ENCODE peak calls at places on chromosomes 12 and 14, in four cellular contexts. C, K, Z and S are unnamed samples.

GRCh38 chr12:102232446-102232845 is 34.8 kb upstream of the PMCH start:
- DNase-seq in K (no peak), C (no peak), Z (peak; percentile 36), S (peak; percentile 11)

GRCh38 chr12:21774358-21775129 is at the start of gene KCNJ8:
- DNase-seq in C (peak; percentile 97), Z (peak; percentile 41), K (no peak), S (no peak)

GRCh38 chr12:31590730-31591307 is at the start of gene DENND5B:
- DNase-seq in Z (peak; percentile 66), C (peak; percentile 83), K (no peak), S (peak; percentile 33)

GRCh38 chr12:44331269-44331668 is 495.4 kb downstream of the TMEM117 start:
- DNase-seq in C (no peak), K (no peak), Z (no peak), S (no peak)

GRCh38 chr14:64602826-64603225 is 53.1 kb downstream of the PPP1R36 start:
- DNase-seq in K (no peak), Z (no peak), C (no peak), S (no peak)

GRCh38 chr12:92242917-92243316 is 97.3 kb upstream of the BTG1 start:
- DNase-seq in K (no peak), Z (peak; percentile 95), C (no peak), S (no peak)

GRCh38 chr14:23095196-23096108 is at the start of gene C14orf119:
- DNase-seq in Z (peak; percentile 100), K (peak; percentile 100), C (peak; percentile 100), S (peak; percentile 100)

GRCh38 chr12:113700943-113701342 is 229.3 kb upstream of the LHX5 start:
- DNase-seq in Z (peak; percentile 7), K (no peak), C (peak; percentile 71), S (peak; percentile 81)

GRCh38 chr12:28536088-28536487 is 345.8 kb downstream of the CCDC91 start:
- DNase-seq in Z (peak; percentile 87), C (no peak), K (no peak), S (peak; percentile 66)

GRCh38 chr12:60489071-60489470 is 893.2 kb downstream of the SLC16A7 start:
- DNase-seq in Z (peak; percentile 34), C (no peak), K (no peak), S (no peak)

GRCh38 chr12:117113231-117113630 is 14.0 kb upstream of the TESC start:
- DNase-seq in Z (no peak), C (no peak), K (no peak), S (no peak)

GRCh38 chr12:80766897-80767296 is 50.2 kb downstream of the MYF5 start:
- DNase-seq in K (no peak), C (no peak), Z (no peak), S (no peak)

GRCh38 chr12:45732250-45732649 is 2.7 kb downstream of the ARID2 start:
- DNase-seq in C (no peak), K (no peak), Z (peak; percentile 23), S (no peak)

GRCh38 chr14:50023671-50024490 is 92.5 kb downstream of the VCPKMT start:
- DNase-seq in C (peak; percentile 41), K (no peak), Z (peak; percentile 83), S (peak; percentile 88)

GRCh38 chr12:98783420-98783819 is 138.3 kb downstream of the APAF1 start:
- DNase-seq in C (no peak), Z (no peak), K (no peak), S (no peak)

GRCh38 chr12:4690760-4691159 is 29.4 kb upstream of the GALNT8 start:
- DNase-seq in C (no peak), Z (no peak), K (no peak), S (no peak)

GRCh38 chr14:20412422-20412821 is 879 bp downstream of the TEP1 start:
- DNase-seq in Z (peak; percentile 14), C (no peak), K (no peak), S (no peak)

GRCh38 chr12:44000309-44000952 is 164.6 kb downstream of the TMEM117 start:
- DNase-seq in K (no peak), Z (peak; percentile 39), C (peak; percentile 19), S (peak; percentile 61)

GRCh38 chr12:104263580-104264358 is 39.8 kb upstream of the EID3 start:
- DNase-seq in K (no peak), Z (peak; percentile 37), C (no peak), S (peak; percentile 20)

GRCh38 chr12:4865246-4865645 is 44.5 kb upstream of the KCNA1 start:
- DNase-seq in K (no peak), C (no peak), Z (no peak), S (no peak)

GRCh38 chr14:95575820-95576473 is 41.1 kb downstream of the GLRX5 start:
- DNase-seq in K (no peak), Z (no peak), C (no peak), S (no peak)

GRCh38 chr14:81309511-81309910 is 88.8 kb upstream of the GTF2A1 start:
- DNase-seq in C (no peak), K (no peak), Z (no peak), S (no peak)

DNA sequence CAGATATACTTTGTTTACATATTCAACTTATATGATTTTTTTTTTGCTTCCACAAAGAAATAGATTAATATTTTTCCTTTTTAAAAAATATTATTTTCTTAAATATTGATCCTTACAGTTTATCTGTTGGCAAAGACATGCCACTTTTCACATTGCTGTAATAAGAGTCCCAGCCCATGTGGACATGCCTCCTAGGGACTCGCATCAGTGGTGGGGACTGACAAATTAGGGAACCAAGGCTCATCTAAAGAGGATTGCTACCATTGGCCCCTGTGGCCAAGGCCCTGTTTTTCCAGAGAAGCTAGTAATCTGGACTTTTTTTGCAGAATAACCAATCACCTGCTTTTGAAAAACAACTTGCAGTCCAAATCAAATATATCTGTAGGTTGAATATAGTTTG is 27.8 kb upstream of the BMAL2 start:
- DNase-seq in C (no peak), K (no peak), Z (no peak), S (no peak)
- TF ChIP-seq CTCF in C (no peak), K (no peak), Z (no peak), S (no peak)

DNA sequence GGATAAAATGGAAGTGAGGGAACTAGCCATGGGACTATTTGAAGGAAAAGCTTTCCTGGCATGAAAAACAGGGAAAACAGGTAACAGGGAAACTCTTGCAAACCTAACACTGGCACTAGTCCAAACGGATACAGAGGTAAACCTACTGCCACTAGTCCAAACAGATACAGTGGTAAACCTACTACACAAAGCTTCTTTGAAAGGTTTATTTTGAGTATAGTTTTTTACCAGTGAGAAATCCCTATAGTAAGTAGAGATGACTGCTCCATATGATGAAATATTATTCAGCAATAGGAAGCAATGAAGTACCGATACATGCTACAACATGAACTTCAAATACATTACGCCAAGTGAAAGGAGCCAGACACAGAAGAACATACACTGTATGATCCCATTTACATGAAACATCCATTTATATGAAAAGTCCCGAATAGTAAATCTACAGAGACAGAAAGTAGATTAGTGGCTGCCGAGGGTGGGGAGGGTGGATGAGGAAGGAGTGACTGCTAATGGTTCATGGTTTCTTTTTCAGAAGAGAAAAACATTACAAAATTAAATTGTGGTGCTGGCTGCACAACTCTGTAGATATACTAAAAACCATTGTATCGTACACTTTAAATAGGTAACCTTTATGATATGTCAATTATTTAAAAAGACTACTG is 25.5 kb downstream of the SPTLC2 start:
- DNase-seq in C (no peak), K (no peak), Z (no peak), S (no peak)
- TF ChIP-seq CTCF in C (no peak), K (no peak), Z (no peak), S (no peak)

GRCh38 chr12:109764123-109764522 is 50.5 kb downstream of the FAM222A start:
- DNase-seq in Z (no peak), K (no peak), C (no peak), S (no peak)
- TF ChIP-seq CTCF in Z (no peak), K (no peak), C (peak; percentile 6), S (no peak)

GRCh38 chr12:6494351-6494743 is 445 bp downstream of the NCAPD2 start:
- DNase-seq in C (no peak), Z (no peak), K (no peak), S (peak; percentile 19)
- TF ChIP-seq CTCF in C (no peak), Z (no peak), K (no peak), S (peak; percentile 42)

GRCh38 chr14:77641207-77641533 is 24.7 kb upstream of the SPTLC2 start:
- DNase-seq in K (no peak), Z (no peak), C (no peak), S (no peak)
- TF ChIP-seq CTCF in K (no peak), Z (no peak), C (no peak), S (no peak)

GRCh38 chr12:127773520-127773919 is 493.4 kb upstream of the TMEM132C start:
- DNase-seq in Z (no peak), K (no peak), C (no peak), S (no peak)
- TF ChIP-seq CTCF in Z (no peak), K (no peak), C (no peak), S (no peak)

GRCh38 chr12:77047341-77048202 is 17.8 kb downstream of the E2F7 start:
- DNase-seq in K (no peak), Z (no peak), C (no peak), S (peak; percentile 33)
- TF ChIP-seq CTCF in K (no peak), Z (peak; percentile 15), C (no peak), S (peak; percentile 64)

GRCh38 chr12:57087689-57088441 is 1.0 kb upstream of the NAB2 start:
- DNase-seq in C (peak; percentile 86), K (peak; percentile 92), Z (peak; percentile 96), S (peak; percentile 87)
- TF ChIP-seq CTCF in C (peak; percentile 16), K (no peak), Z (no peak), S (no peak)